ENCODE peak calls at places on chromosomes 5 and 9, in five cellular contexts. X is Right ventricle myocardium superior; U is left colon; P is stimulated activated CD8-positive, alpha-beta memory T cell treated with anti-CD3 and anti-CD28 coated beads, Interleukin-2, amount 100 ng/mL, for 48 hours; S is stimulated activated naive CD8-positive, alpha-beta T cell treated with anti-CD3 and anti-CD28 coated beads, Interleukin-15, Interleukin-2, amounts not matched to agents 100 U/mL and 50 U/mL, for 24 hours. H is an unnamed sample.

GRCh38 chr9:92808726-92809451 is 44.3 kb upstream of the BICD2 start:
- DNase-seq in X (peak), U (peak), P (peak), S (peak), H (peak)

GRCh38 chr5:45578270-45578669 is 117.9 kb downstream of the HCN1 start:
- DNase-seq in X (no peak), U (no peak), P (no peak), S (no peak), H (no peak)

GRCh38 chr5:4804619-4805211 is 335.4 kb upstream of the ADAMTS16 start:
- DNase-seq in X (no peak), U (no peak), P (no peak), S (no peak), H (no peak)

GRCh38 chr9:92506184-92506857 is 24.0 kb upstream of the ASPN start:
- DNase-seq in X (no peak), U (no peak), P (no peak), S (no peak), H (peak)

GRCh38 chr5:179549973-179550510 is 312 bp upstream of the RUFY1 start:
- DNase-seq in X (no peak), U (no peak), P (no peak), S (peak), H (no peak)

GRCh38 chr9:108786756-108787663 is 68.8 kb downstream of the ACTL7B start:
- DNase-seq in X (no peak), U (no peak), P (no peak), S (no peak), H (no peak)

GRCh38 chr5:150394103-150394502 is 18.6 kb downstream of the CD74 start:
- DNase-seq in X (no peak), U (no peak), P (no peak), S (no peak), H (no peak)

GRCh38 chr9:123679330-123679987 is 250.5 kb downstream of the DENND1A start:
- DNase-seq in X (no peak), U (peak), P (no peak), S (peak), H (no peak)

GRCh38 chr5:101782352-101783087 is 513.6 kb downstream of the SLCO4C1 start:
- DNase-seq in X (no peak), U (no peak), P (no peak), S (no peak), H (no peak)

GRCh38 chr9:112535811-112536210 is 49.2 kb downstream of the KIAA1958 start:
- DNase-seq in X (no peak), U (no peak), P (no peak), S (no peak), H (no peak)

GRCh38 chr5:77208507-77209163 is 1.8 kb upstream of the PDE8B start:
- DNase-seq in X (no peak), U (no peak), P (no peak), S (no peak), H (no peak)

GRCh38 chr9:80285325-80285724 is 713.6 kb downstream of the TLE4 start:
- DNase-seq in X (no peak), U (no peak), P (no peak), S (no peak), H (no peak)

GRCh38 chr5:69415584-69415958 is 655 bp downstream of the MARVELD2 start:
- DNase-seq in X (no peak), U (peak), P (no peak), S (no peak), H (no peak)

GRCh38 chr5:170633235-170634041 is 129.6 kb downstream of the KCNIP1 start:
- DNase-seq in X (no peak), U (peak), P (no peak), S (no peak), H (peak)

GRCh38 chr5:387491-388265 is 55.3 kb upstream of the EXOC3 start:
- DNase-seq in X (no peak), U (no peak), P (no peak), S (no peak), H (no peak)

GRCh38 chr5:147855774-147856069 is 22.8 kb upstream of the SCGB3A2 start:
- DNase-seq in X (no peak), U (no peak), P (no peak), S (no peak), H (no peak)

GRCh38 chr5:65359981-65360380 is 121.7 kb downstream of the ADAMTS6 start:
- DNase-seq in X (no peak), U (no peak), P (no peak), S (no peak), H (no peak)

GRCh38 chr5:176481659-176482213 is 33.6 kb downstream of the FAF2 start:
- DNase-seq in X (no peak), U (no peak), P (no peak), S (no peak), H (no peak)

GRCh38 chr9:98823666-98824334 is 16.3 kb downstream of the GALNT12 start:
- DNase-seq in X (no peak), U (no peak), P (no peak), S (no peak), H (no peak)

GRCh38 chr9:127092041-127092608 is 30.3 kb downstream of the ANGPTL2 start:
- DNase-seq in X (no peak), U (no peak), P (no peak), S (no peak), H (no peak)

GRCh38 chr5:116415989-116416388 is 158.6 kb downstream of the SEMA6A start:
- DNase-seq in X (no peak), U (no peak), P (no peak), S (no peak), H (no peak)

GRCh38 chr5:115571441-115571878 is 26.9 kb upstream of the FEM1C start:
- DNase-seq in X (no peak), U (no peak), P (no peak), S (no peak), H (no peak)

GRCh38 chr9:72203205-72203803 is 54.1 kb downstream of the GDA start:
- DNase-seq in X (no peak), U (peak), P (no peak), S (no peak), H (no peak)

GRCh38 chr5:77645158-77645994 is 6.9 kb upstream of the OTP start:
- DNase-seq in X (no peak), U (no peak), P (peak), S (peak), H (peak)